ENCODE peak calls at places on chromosomes 11 and 22, in five cellular contexts. D, Y, H, U and W are unnamed samples.

GRCh38 chr22:39650996-39651782 is 80.6 kb downstream of the CACNA1I start:
- DNase-seq in D (no peak), Y (no peak), H (no peak), U (no peak), W (no peak)

GRCh38 chr11:10514210-10514609 is 26.8 kb downstream of the RNF141 start:
- DNase-seq in D (no peak), Y (peak; percentile 26), H (peak; percentile 35), U (no peak), W (no peak)

GRCh38 chr22:36323182-36323854 is 64.4 kb downstream of the MYH9 start:
- DNase-seq in D (no peak), Y (peak; percentile 63), H (peak; percentile 74), U (no peak), W (no peak)

GRCh38 chr11:132590986-132591385 is 941.3 kb downstream of the OPCML start:
- DNase-seq in D (no peak), Y (no peak), H (no peak), U (no peak), W (no peak)

GRCh38 chr11:16605440-16605970 is 132.9 kb upstream of the C11orf58 start:
- DNase-seq in D (no peak), Y (peak; percentile 40), H (no peak), U (no peak), W (no peak)

GRCh38 chr11:103344886-103345285 is 235.7 kb downstream of the DYNC2H1 start:
- DNase-seq in D (no peak), Y (no peak), H (no peak), U (no peak), W (no peak)

GRCh38 chr22:17953147-17953546 is 71.2 kb downstream of the MICAL3 start:
- DNase-seq in D (no peak), Y (no peak), H (no peak), U (no peak), W (no peak)

GRCh38 chr11:94028436-94028835 is 7.3 kb downstream of the HEPHL1 start:
- DNase-seq in D (no peak), Y (peak; percentile 65), H (peak; percentile 47), U (peak; percentile 81), W (peak; percentile 72)

GRCh38 chr11:19705936-19706335 is 6.7 kb upstream of the NAV2 start:
- DNase-seq in D (no peak), Y (no peak), H (no peak), U (no peak), W (no peak)

GRCh38 chr11:115193931-115194797 is 310.1 kb downstream of the CADM1 start:
- DNase-seq in D (no peak), Y (no peak), H (no peak), U (no peak), W (no peak)

GRCh38 chr11:10366568-10367331 is 61.9 kb downstream of the ADM start:
- DNase-seq in D (peak; percentile 87), Y (peak; percentile 94), H (peak; percentile 97), U (peak; percentile 86), W (peak; percentile 94)

GRCh38 chr11:68145120-68145866 is 24.1 kb upstream of the CHKA start:
- DNase-seq in D (no peak), Y (no peak), H (no peak), U (no peak), W (no peak)

GRCh38 chr22:48234011-48234410 is 1471.6 kb downstream of the TBC1D22A start:
- DNase-seq in D (peak; percentile 8), Y (no peak), H (no peak), U (no peak), W (peak; percentile 81)

GRCh38 chr11:9025101-9025850 is 21.5 kb upstream of the NRIP3 start:
- DNase-seq in D (no peak), Y (no peak), H (no peak), U (no peak), W (peak; percentile 42)

GRCh38 chr11:103887001-103887680 is 149.3 kb upstream of the DDI1 start:
- DNase-seq in D (no peak), Y (no peak), H (no peak), U (no peak), W (no peak)

GRCh38 chr11:15499684-15500083 is 385.0 kb downstream of the INSC start:
- DNase-seq in D (no peak), Y (no peak), H (no peak), U (no peak), W (no peak)

GRCh38 chr11:58179648-58180047 is 9.2 kb upstream of the OR9Q2 start:
- DNase-seq in D (no peak), Y (no peak), H (no peak), U (no peak), W (no peak)

GRCh38 chr11:122186439-122187080 is 70.5 kb upstream of the BLID start:
- DNase-seq in D (no peak), Y (peak; percentile 95), H (peak; percentile 100), U (no peak), W (no peak)

GRCh38 chr22:25919452-25919851 is 177.5 kb downstream of the MYO18B start:
- DNase-seq in D (no peak), Y (no peak), H (no peak), U (no peak), W (no peak)

GRCh38 chr11:6574816-6575715 is 28.4 kb downstream of the RRP8 start:
- DNase-seq in D (peak; percentile 10), Y (no peak), H (no peak), U (no peak), W (no peak)

GRCh38 chr22:47232753-47233152 is 470.3 kb downstream of the TBC1D22A start:
- DNase-seq in D (no peak), Y (no peak), H (no peak), U (no peak), W (peak; percentile 56)

GRCh38 chr22:27999876-28000275 is 80.8 kb upstream of the PITPNB start:
- DNase-seq in D (no peak), Y (no peak), H (no peak), U (no peak), W (no peak)

GRCh38 chr11:66467034-66467659 is 442 bp downstream of the PELI3 start:
- DNase-seq in D (no peak), Y (peak; percentile 12), H (no peak), U (no peak), W (peak; percentile 84)

GRCh38 chr11:121039971-121040613 is 16.2 kb downstream of the TBCEL start:
- DNase-seq in D (no peak), Y (no peak), H (no peak), U (no peak), W (no peak)

GRCh38 chr11:9153651-9154050 is 62.3 kb upstream of the SCUBE2 start:
- DNase-seq in D (no peak), Y (no peak), H (no peak), U (no peak), W (no peak)

GRCh38 chr11:16170448-16170847 is 185.9 kb downstream of the SOX6 start:
- DNase-seq in D (no peak), Y (no peak), H (no peak), U (no peak), W (no peak)

GRCh38 chr22:22357024-22357868 is 112.7 kb downstream of the VPREB1 start:
- DNase-seq in D (peak; percentile 94), Y (peak; percentile 47), H (peak; percentile 70), U (peak; percentile 26), W (no peak)

GRCh38 chr11:1235615-1236315 is 12.9 kb downstream of the MUC5B start:
- DNase-seq in D (peak; percentile 38), Y (no peak), H (no peak), U (no peak), W (no peak)

GRCh38 chr11:61791737-61792309 is 576 bp downstream of the TMEM258 start:
- DNase-seq in D (no peak), Y (peak; percentile 93), H (peak; percentile 96), U (peak; percentile 53), W (no peak)

GRCh38 chr11:70071996-70072395 is 6.1 kb upstream of the ANO1 start:
- DNase-seq in D (no peak), Y (no peak), H (no peak), U (no peak), W (no peak)

GRCh38 chr11:76903325-76903724 is 42.6 kb downstream of the ACER3 start:
- DNase-seq in D (no peak), Y (no peak), H (no peak), U (no peak), W (no peak)

GRCh38 chr11:64163951-64164350 is 2.0 kb downstream of the MACROD1 start:
- DNase-seq in D (no peak), Y (no peak), H (no peak), U (no peak), W (no peak)

GRCh38 chr11:64165842-64166635 is at the start of gene MACROD1:
- DNase-seq in D (peak; percentile 84), Y (peak; percentile 71), H (peak; percentile 74), U (peak; percentile 21), W (no peak)

GRCh38 chr11:64164392-64165312 is 1.3 kb downstream of the MACROD1 start:
- DNase-seq in D (peak; percentile 70), Y (no peak), H (no peak), U (no peak), W (no peak)

GRCh38 chr11:64161037-64161436 is 4.9 kb downstream of the MACROD1 start:
- DNase-seq in D (no peak), Y (no peak), H (no peak), U (no peak), W (no peak)

DNA sequence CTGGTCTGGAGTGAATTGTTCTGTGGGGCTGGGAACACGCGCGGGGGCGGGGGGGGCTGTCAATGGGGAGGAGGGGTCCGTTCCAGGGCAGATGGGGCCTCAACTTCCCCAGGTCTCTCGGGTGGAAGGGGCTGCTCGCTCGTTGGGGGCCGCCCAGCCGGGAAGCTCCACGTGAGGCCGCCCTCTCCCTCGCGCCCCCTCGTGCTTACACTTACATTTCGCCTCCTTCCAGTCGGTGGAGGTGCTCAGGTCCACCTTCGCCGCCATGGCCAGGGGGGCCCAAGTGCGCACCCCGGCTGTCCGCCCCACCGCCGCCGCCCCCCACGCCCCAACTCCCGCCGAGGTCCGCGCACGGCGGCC is 451 bp downstream of the MACROD1 start:
- DNase-seq in D (no peak), Y (no peak), H (no peak), U (no peak), W (no peak)
- TF ChIP-seq CTCF in D (no peak), Y (no peak), H (no peak), U (peak; percentile 17), W (no peak)

GRCh38 chr11:74966651-74967050 is 17.6 kb downstream of the SPCS2 start:
- DNase-seq in D (no peak), Y (peak; percentile 59), H (peak; percentile 49), U (no peak), W (no peak)

GRCh38 chr11:74970852-74971395 is 17.8 kb upstream of the NEU3 start:
- DNase-seq in D (no peak), Y (no peak), H (no peak), U (no peak), W (no peak)

GRCh38 chr11:74971424-74971823 is 17.3 kb upstream of the NEU3 start:
- DNase-seq in D (no peak), Y (no peak), H (no peak), U (no peak), W (no peak)
- TF ChIP-seq CTCF in D (no peak), Y (no peak), H (no peak), U (no peak), W (no peak)

DNA sequence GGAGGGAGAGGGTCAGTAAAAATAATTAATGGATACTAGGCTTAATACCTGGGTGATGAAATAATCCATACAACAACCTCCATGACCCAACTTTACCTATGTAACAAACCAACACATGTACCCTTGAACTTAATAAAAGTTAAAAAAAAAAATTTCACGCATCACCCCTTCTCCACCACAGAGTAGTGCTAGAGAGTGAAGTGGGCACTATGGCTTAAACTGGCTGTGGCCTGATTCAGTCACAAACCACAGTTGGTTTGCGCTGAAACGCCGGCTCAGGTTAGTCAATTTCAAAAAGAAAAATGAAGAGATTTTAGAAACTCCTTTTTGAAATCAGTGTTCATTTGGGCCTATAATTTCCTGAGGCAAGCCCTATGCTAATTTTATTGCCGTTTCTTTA is 144.3 kb downstream of the TRPC6 start:
- DNase-seq in D (no peak), Y (no peak), H (no peak), U (no peak), W (no peak)
- TF ChIP-seq CTCF in D (no peak), Y (no peak), H (peak; percentile 19), U (peak; percentile 2), W (no peak)

GRCh38 chr11:46391578-46392420 is at the start of gene CHRM4:
- DNase-seq in D (peak; percentile 82), Y (no peak), H (peak; percentile 11), U (no peak), W (no peak)
- TF ChIP-seq CTCF in D (no peak), Y (peak; percentile 46), H (no peak), U (peak; percentile 28), W (no peak)